ENCODE peak calls at places on chromosome 14, in eight cellular contexts. One of them, this sample, is unnamed.

GRCh38 chr14:31884776-31885379 is 192.2 kb upstream of the ARHGAP5 start:
- DNase-seq in GM23338: no peak
- DNase-seq in heart left ventricle: no peak
- DNase-seq in AG10803: no peak
- DNase-seq in A549: no peak
- DNase-seq in suprapubic skin: no peak
- DNase-seq in cardiac fibroblast: peak
- DNase-seq in neural progenitor cell: no peak
- DNase-seq in this sample: peak

GRCh38 chr14:105898482-105899010 is 372.2 kb downstream of the TMEM121 start:
- DNase-seq in GM23338: no peak
- DNase-seq in heart left ventricle: no peak
- DNase-seq in AG10803: no peak
- DNase-seq in A549: no peak
- DNase-seq in suprapubic skin: no peak
- DNase-seq in cardiac fibroblast: no peak
- DNase-seq in neural progenitor cell: no peak
- DNase-seq in this sample: no peak

GRCh38 chr14:37036669-37037341 is 135.6 kb downstream of the SLC25A21 start:
- DNase-seq in GM23338: no peak
- DNase-seq in heart left ventricle: no peak
- DNase-seq in AG10803: peak
- DNase-seq in A549: no peak
- DNase-seq in suprapubic skin: no peak
- DNase-seq in cardiac fibroblast: no peak
- DNase-seq in neural progenitor cell: no peak
- DNase-seq in this sample: peak

GRCh38 chr14:54189358-54190354 is 207.2 kb upstream of the CDKN3 start:
- DNase-seq in GM23338: no peak
- DNase-seq in heart left ventricle: no peak
- DNase-seq in AG10803: peak
- DNase-seq in A549: peak
- DNase-seq in suprapubic skin: no peak
- DNase-seq in cardiac fibroblast: peak
- DNase-seq in neural progenitor cell: no peak
- DNase-seq in this sample: peak

GRCh38 chr14:29521526-29522137 is 406.0 kb downstream of the PRKD1 start:
- DNase-seq in GM23338: peak
- DNase-seq in heart left ventricle: no peak
- DNase-seq in AG10803: no peak
- DNase-seq in A549: no peak
- DNase-seq in suprapubic skin: no peak
- DNase-seq in cardiac fibroblast: peak
- DNase-seq in neural progenitor cell: peak
- DNase-seq in this sample: no peak

GRCh38 chr14:103157969-103158368 is 34.7 kb downstream of the TNFAIP2 start:
- DNase-seq in GM23338: no peak
- DNase-seq in heart left ventricle: no peak
- DNase-seq in AG10803: no peak
- DNase-seq in A549: no peak
- DNase-seq in suprapubic skin: no peak
- DNase-seq in cardiac fibroblast: no peak
- DNase-seq in neural progenitor cell: no peak
- DNase-seq in this sample: no peak

GRCh38 chr14:104252256-104253215 is 114.1 kb downstream of the KIF26A start:
- DNase-seq in GM23338: no peak
- DNase-seq in heart left ventricle: no peak
- DNase-seq in AG10803: no peak
- DNase-seq in A549: no peak
- DNase-seq in suprapubic skin: peak
- DNase-seq in cardiac fibroblast: no peak
- DNase-seq in neural progenitor cell: no peak
- DNase-seq in this sample: no peak

GRCh38 chr14:30551460-30551859 is 7.5 kb upstream of the G2E3 start:
- DNase-seq in GM23338: no peak
- DNase-seq in heart left ventricle: no peak
- DNase-seq in AG10803: no peak
- DNase-seq in A549: no peak
- DNase-seq in suprapubic skin: no peak
- DNase-seq in cardiac fibroblast: no peak
- DNase-seq in neural progenitor cell: no peak
- DNase-seq in this sample: no peak

GRCh38 chr14:101774006-101774755 is 12.7 kb downstream of the PPP2R5C start:
- DNase-seq in GM23338: no peak
- DNase-seq in heart left ventricle: no peak
- DNase-seq in AG10803: no peak
- DNase-seq in A549: no peak
- DNase-seq in suprapubic skin: no peak
- DNase-seq in cardiac fibroblast: no peak
- DNase-seq in neural progenitor cell: no peak
- DNase-seq in this sample: no peak

GRCh38 chr14:47278233-47278842 is 397.1 kb downstream of the MDGA2 start:
- DNase-seq in GM23338: peak
- DNase-seq in heart left ventricle: no peak
- DNase-seq in AG10803: no peak
- DNase-seq in A549: peak
- DNase-seq in suprapubic skin: no peak
- DNase-seq in cardiac fibroblast: peak
- DNase-seq in neural progenitor cell: peak
- DNase-seq in this sample: peak

GRCh38 chr14:55532645-55533309 is 47.2 kb upstream of the KTN1 start:
- DNase-seq in GM23338: peak
- DNase-seq in heart left ventricle: no peak
- DNase-seq in AG10803: no peak
- DNase-seq in A549: no peak
- DNase-seq in suprapubic skin: no peak
- DNase-seq in cardiac fibroblast: no peak
- DNase-seq in neural progenitor cell: peak
- DNase-seq in this sample: no peak

GRCh38 chr14:63164108-63164683 is 40.0 kb upstream of the RHOJ start:
- DNase-seq in GM23338: no peak
- DNase-seq in heart left ventricle: no peak
- DNase-seq in AG10803: no peak
- DNase-seq in A549: no peak
- DNase-seq in suprapubic skin: no peak
- DNase-seq in cardiac fibroblast: no peak
- DNase-seq in neural progenitor cell: no peak
- DNase-seq in this sample: no peak

GRCh38 chr14:25009891-25010290 is 40.1 kb downstream of the STXBP6 start:
- DNase-seq in GM23338: peak
- DNase-seq in heart left ventricle: no peak
- DNase-seq in AG10803: peak
- DNase-seq in A549: peak
- DNase-seq in suprapubic skin: no peak
- DNase-seq in cardiac fibroblast: peak
- DNase-seq in neural progenitor cell: peak
- DNase-seq in this sample: peak

GRCh38 chr14:68157971-68158371 is 338.4 kb downstream of the RAD51B start:
- DNase-seq in GM23338: no peak
- DNase-seq in heart left ventricle: no peak
- DNase-seq in AG10803: peak
- DNase-seq in A549: no peak
- DNase-seq in suprapubic skin: no peak
- DNase-seq in cardiac fibroblast: peak
- DNase-seq in neural progenitor cell: no peak
- DNase-seq in this sample: peak

GRCh38 chr14:31207287-31207745 is 277 bp downstream of the HECTD1 start:
- DNase-seq in GM23338: no peak
- DNase-seq in heart left ventricle: no peak
- DNase-seq in AG10803: no peak
- DNase-seq in A549: no peak
- DNase-seq in suprapubic skin: no peak
- DNase-seq in cardiac fibroblast: no peak
- DNase-seq in neural progenitor cell: no peak
- DNase-seq in this sample: peak

GRCh38 chr14:51093371-51094281 is 1.3 kb downstream of the TRIM9 start:
- DNase-seq in GM23338: peak
- DNase-seq in heart left ventricle: peak
- DNase-seq in AG10803: no peak
- DNase-seq in A549: peak
- DNase-seq in suprapubic skin: no peak
- DNase-seq in cardiac fibroblast: no peak
- DNase-seq in neural progenitor cell: peak
- DNase-seq in this sample: peak

GRCh38 chr14:89013698-89014569 is 189.5 kb downstream of the TTC8 start:
- DNase-seq in GM23338: no peak
- DNase-seq in heart left ventricle: no peak
- DNase-seq in AG10803: no peak
- DNase-seq in A549: no peak
- DNase-seq in suprapubic skin: no peak
- DNase-seq in cardiac fibroblast: no peak
- DNase-seq in neural progenitor cell: no peak
- DNase-seq in this sample: no peak

GRCh38 chr14:89017417-89017816 is 193.0 kb downstream of the TTC8 start:
- DNase-seq in GM23338: no peak
- DNase-seq in heart left ventricle: no peak
- DNase-seq in AG10803: no peak
- DNase-seq in A549: no peak
- DNase-seq in suprapubic skin: no peak
- DNase-seq in cardiac fibroblast: no peak
- DNase-seq in neural progenitor cell: no peak
- DNase-seq in this sample: no peak

GRCh38 chr14:89014570-89014847 is 190.1 kb downstream of the TTC8 start:
- DNase-seq in GM23338: no peak
- DNase-seq in heart left ventricle: no peak
- DNase-seq in AG10803: no peak
- DNase-seq in A549: no peak
- DNase-seq in suprapubic skin: no peak
- DNase-seq in cardiac fibroblast: no peak
- DNase-seq in neural progenitor cell: no peak
- DNase-seq in this sample: no peak

GRCh38 chr14:89013098-89013504 is 188.7 kb downstream of the TTC8 start:
- DNase-seq in GM23338: peak
- DNase-seq in heart left ventricle: no peak
- DNase-seq in AG10803: no peak
- DNase-seq in A549: peak
- DNase-seq in suprapubic skin: no peak
- DNase-seq in cardiac fibroblast: peak
- DNase-seq in neural progenitor cell: peak
- DNase-seq in this sample: peak

DNA sequence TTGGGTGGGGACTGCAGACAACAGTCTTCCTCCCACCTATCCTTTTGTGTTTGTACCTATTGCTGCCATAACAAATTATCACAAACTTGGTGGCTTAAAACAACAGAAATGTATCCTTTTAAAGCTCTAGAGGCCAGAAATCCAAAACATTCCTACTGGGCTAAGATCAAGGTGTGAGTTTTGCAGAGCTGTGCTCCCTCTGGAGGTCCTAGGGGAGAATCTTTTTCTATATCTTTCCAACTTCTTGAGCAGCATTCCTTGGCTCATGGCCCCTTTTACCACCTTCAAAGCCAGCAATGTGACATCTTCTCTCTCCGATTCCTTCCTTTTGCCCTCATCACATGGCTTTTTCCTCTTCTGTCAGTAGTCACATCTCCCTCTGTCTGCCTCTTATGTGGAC is 190.6 kb downstream of the TTC8 start:
- DNase-seq in GM23338: peak
- DNase-seq in heart left ventricle: no peak
- DNase-seq in AG10803: no peak
- DNase-seq in A549: no peak
- DNase-seq in suprapubic skin: no peak
- DNase-seq in cardiac fibroblast: peak
- DNase-seq in neural progenitor cell: no peak
- DNase-seq in this sample: no peak
- TF ChIP-seq CTCF in GM23338: peak
- TF ChIP-seq CTCF in heart left ventricle: no peak
- TF ChIP-seq CTCF in AG10803: peak
- TF ChIP-seq CTCF in A549: no peak
- TF ChIP-seq CTCF in suprapubic skin: no peak
- TF ChIP-seq CTCF in cardiac fibroblast: no peak
- TF ChIP-seq CTCF in neural progenitor cell: no peak
- TF ChIP-seq CTCF in this sample: peak

DNA sequence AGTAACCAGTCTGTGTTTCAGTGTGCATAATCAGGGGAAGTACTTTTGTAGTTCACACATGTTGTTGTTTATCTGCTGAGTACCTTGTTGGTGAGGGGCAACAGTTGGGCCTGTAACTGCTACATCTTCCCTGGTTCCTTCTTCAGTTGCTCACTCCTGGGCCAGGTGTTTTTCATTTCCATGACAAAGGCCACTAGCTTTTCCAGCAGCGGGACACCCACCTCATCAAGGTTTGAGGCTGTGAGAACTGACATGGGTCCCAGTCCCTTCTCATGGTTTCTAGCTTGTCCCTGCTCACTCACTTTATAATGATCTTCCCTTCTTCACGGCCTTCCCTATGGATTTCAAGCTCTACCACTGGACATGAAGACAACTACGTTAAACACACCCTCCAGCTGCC is 1.5 kb upstream of the NOXRED1 start:
- DNase-seq in GM23338: peak
- DNase-seq in heart left ventricle: no peak
- DNase-seq in AG10803: no peak
- DNase-seq in A549: no peak
- DNase-seq in suprapubic skin: no peak
- DNase-seq in cardiac fibroblast: no peak
- DNase-seq in neural progenitor cell: no peak
- DNase-seq in this sample: no peak
- H3K4me3 ChIP-seq in GM23338: no peak
- H3K4me3 ChIP-seq in heart left ventricle: no peak
- H3K4me3 ChIP-seq in AG10803: no peak
- H3K4me3 ChIP-seq in A549: no peak
- H3K4me3 ChIP-seq in suprapubic skin: no peak
- H3K4me3 ChIP-seq in cardiac fibroblast: no peak
- H3K4me3 ChIP-seq in neural progenitor cell: no peak
- H3K4me3 ChIP-seq in this sample: no peak

GRCh38 chr14:75069021-75069810 is at the start of gene ZC2HC1C:
- DNase-seq in GM23338: peak
- DNase-seq in heart left ventricle: peak
- DNase-seq in AG10803: peak
- DNase-seq in A549: peak
- DNase-seq in suprapubic skin: peak
- DNase-seq in cardiac fibroblast: peak
- DNase-seq in neural progenitor cell: peak
- DNase-seq in this sample: peak
- TF ChIP-seq CTCF in GM23338: no peak
- TF ChIP-seq CTCF in heart left ventricle: no peak
- TF ChIP-seq CTCF in AG10803: no peak
- TF ChIP-seq CTCF in A549: no peak
- TF ChIP-seq CTCF in suprapubic skin: no peak
- TF ChIP-seq CTCF in cardiac fibroblast: no peak
- TF ChIP-seq CTCF in neural progenitor cell: no peak
- TF ChIP-seq CTCF in this sample: no peak

GRCh38 chr14:90039253-90040010 is 22.4 kb upstream of the KCNK13 start:
- DNase-seq in GM23338: no peak
- DNase-seq in heart left ventricle: no peak
- DNase-seq in AG10803: no peak
- DNase-seq in A549: no peak
- DNase-seq in suprapubic skin: no peak
- DNase-seq in cardiac fibroblast: no peak
- DNase-seq in neural progenitor cell: no peak
- DNase-seq in this sample: no peak

GRCh38 chr14:90040411-90040810 is 21.4 kb upstream of the KCNK13 start:
- DNase-seq in GM23338: no peak
- DNase-seq in heart left ventricle: no peak
- DNase-seq in AG10803: no peak
- DNase-seq in A549: no peak
- DNase-seq in suprapubic skin: no peak
- DNase-seq in cardiac fibroblast: no peak
- DNase-seq in neural progenitor cell: no peak
- DNase-seq in this sample: no peak

GRCh38 chr14:90034156-90034555 is 27.6 kb upstream of the KCNK13 start:
- DNase-seq in GM23338: no peak
- DNase-seq in heart left ventricle: no peak
- DNase-seq in AG10803: no peak
- DNase-seq in A549: no peak
- DNase-seq in suprapubic skin: no peak
- DNase-seq in cardiac fibroblast: no peak
- DNase-seq in neural progenitor cell: no peak
- DNase-seq in this sample: no peak

GRCh38 chr14:90034835-90035525 is 26.8 kb upstream of the KCNK13 start:
- DNase-seq in GM23338: no peak
- DNase-seq in heart left ventricle: no peak
- DNase-seq in AG10803: no peak
- DNase-seq in A549: no peak
- DNase-seq in suprapubic skin: no peak
- DNase-seq in cardiac fibroblast: no peak
- DNase-seq in neural progenitor cell: no peak
- DNase-seq in this sample: no peak
- H3K4me3 ChIP-seq in GM23338: no peak
- H3K4me3 ChIP-seq in heart left ventricle: no peak
- H3K4me3 ChIP-seq in AG10803: no peak
- H3K4me3 ChIP-seq in A549: no peak
- H3K4me3 ChIP-seq in suprapubic skin: no peak
- H3K4me3 ChIP-seq in cardiac fibroblast: no peak
- H3K4me3 ChIP-seq in neural progenitor cell: no peak
- H3K4me3 ChIP-seq in this sample: no peak

This sample was measured in astrocyte of the spinal cord.